ENCODE peak calls at places on chromosomes 2 and 18, in four cellular contexts. A, Q, S and E are unnamed samples.

GRCh38 chr2:223941579-223942277 is 3.4 kb downstream of the WDFY1 start:
- DNase-seq in A (no peak), Q (peak), S (peak), E (peak)

GRCh38 chr2:42752299-42752698 is 11.6 kb downstream of the OXER1 start:
- DNase-seq in Q (no peak), S (no peak), A (no peak), E (no peak)

GRCh38 chr18:37568671-37569070 is 3.1 kb upstream of the CELF4 start:
- DNase-seq in S (no peak), A (no peak), Q (no peak), E (no peak)

GRCh38 chr18:23183356-23184150 is 48.3 kb downstream of the CABLES1 start:
- DNase-seq in A (no peak), S (peak), Q (no peak), E (peak)

GRCh38 chr2:220687231-220687843 is 884.8 kb downstream of the EPHA4 start:
- DNase-seq in Q (peak), A (peak), S (no peak), E (peak)

GRCh38 chr2:18132697-18133096 is 254.2 kb downstream of the KCNS3 start:
- DNase-seq in A (no peak), S (no peak), Q (no peak), E (peak)

GRCh38 chr2:126751477-126751876 is 95.5 kb downstream of the GYPC start:
- DNase-seq in S (no peak), A (no peak), Q (no peak), E (no peak)

GRCh38 chr2:141380625-141381012 is 750.2 kb downstream of the LRP1B start:
- DNase-seq in S (no peak), A (no peak), Q (no peak), E (peak)

GRCh38 chr2:30293303-30293912 is 62.1 kb downstream of the LBH start:
- DNase-seq in A (no peak), S (peak), Q (peak), E (peak)

GRCh38 chr2:124880995-124881394 is 855.9 kb downstream of the CNTNAP5 start:
- DNase-seq in Q (no peak), A (no peak), S (no peak), E (no peak)

DNA sequence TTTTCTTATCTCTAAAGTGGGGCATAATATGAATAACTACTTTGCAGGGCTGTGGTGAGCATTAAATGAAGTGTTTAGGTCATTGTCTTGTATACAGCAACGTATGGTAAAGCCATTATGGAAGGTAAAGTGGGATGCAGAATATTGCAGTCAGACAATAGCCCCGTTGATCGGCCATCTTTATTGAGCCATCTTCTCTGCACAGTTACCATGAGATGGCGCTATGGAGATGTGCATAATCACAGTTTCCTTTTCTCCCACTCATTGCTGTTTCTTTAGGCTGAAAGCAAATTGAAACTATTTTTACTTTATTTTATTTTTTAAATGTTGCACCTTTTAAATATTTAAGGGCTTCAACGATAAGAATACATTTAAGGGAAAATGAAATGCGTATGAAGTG is 108.9 kb downstream of the THSD7B start:
- DNase-seq in S (no peak), Q (peak), A (no peak), E (no peak)
- TF ChIP-seq CTCF in S (peak), Q (no peak), A (peak), E (no peak)

GRCh38 chr18:2568129-2568528 is 3.2 kb downstream of the METTL4 start:
- DNase-seq in Q (no peak), S (no peak), A (no peak), E (no peak)

GRCh38 chr18:2568605-2569004 is 2.7 kb downstream of the METTL4 start:
- DNase-seq in A (no peak), Q (no peak), S (no peak), E (no peak)

GRCh38 chr18:2571200-2572143 is at the start of the genes METTL4 and NDC80:
- DNase-seq in Q (peak), S (peak), A (peak), E (peak)

GRCh38 chr18:2570772-2571199 is 519 bp downstream of the METTL4 start:
- DNase-seq in A (peak), S (no peak), Q (peak), E (peak)

GRCh38 chr18:2569338-2570207 is 1.7 kb downstream of the METTL4 start:
- DNase-seq in A (no peak), Q (no peak), S (no peak), E (no peak)
- H3K4me3 ChIP-seq in A (no peak), Q (peak), S (peak), E (peak)

GRCh38 chr2:240588006-240588655 is 1.6 kb downstream of the CAPN10 start:
- DNase-seq in Q (no peak), A (no peak), S (no peak), E (no peak)

GRCh38 chr2:240585101-240585500 is 1.4 kb upstream of the CAPN10 start:
- DNase-seq in S (no peak), Q (no peak), A (no peak), E (no peak)

GRCh38 chr2:240586919-240587800 is 626 bp downstream of the CAPN10 start:
- DNase-seq in S (no peak), A (no peak), Q (no peak), E (no peak)

GRCh38 chr2:240585681-240586197 is 795 bp upstream of the CAPN10 start:
- DNase-seq in S (no peak), A (no peak), Q (no peak), E (no peak)

GRCh38 chr2:240586198-240586918 is at the start of gene CAPN10:
- DNase-seq in A (peak), S (peak), Q (peak), E (peak)
- TF ChIP-seq CTCF in A (peak), S (no peak), Q (no peak), E (no peak)

DNA sequence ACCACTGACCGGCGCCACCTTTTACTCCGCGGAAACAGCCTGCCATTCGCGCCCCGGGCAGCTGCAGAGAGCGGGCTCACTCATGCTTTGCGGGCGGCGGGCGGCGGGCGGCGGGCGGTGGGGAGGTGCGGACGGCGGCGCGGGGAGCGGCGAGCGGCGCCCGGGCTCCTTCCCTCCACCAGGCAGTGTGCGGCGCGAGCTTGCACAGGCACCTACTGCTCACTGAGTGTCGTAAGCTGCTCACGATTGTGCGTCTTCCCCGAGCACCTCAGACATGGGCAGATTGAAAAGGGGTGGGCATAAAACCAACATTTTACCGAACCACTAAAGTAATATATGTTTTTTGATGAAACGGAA is at the start of gene LRRTM1:
- DNase-seq in S (no peak), Q (no peak), A (no peak), E (no peak)
- H3K4me3 ChIP-seq in S (no peak), Q (no peak), A (no peak), E (peak)

DNA sequence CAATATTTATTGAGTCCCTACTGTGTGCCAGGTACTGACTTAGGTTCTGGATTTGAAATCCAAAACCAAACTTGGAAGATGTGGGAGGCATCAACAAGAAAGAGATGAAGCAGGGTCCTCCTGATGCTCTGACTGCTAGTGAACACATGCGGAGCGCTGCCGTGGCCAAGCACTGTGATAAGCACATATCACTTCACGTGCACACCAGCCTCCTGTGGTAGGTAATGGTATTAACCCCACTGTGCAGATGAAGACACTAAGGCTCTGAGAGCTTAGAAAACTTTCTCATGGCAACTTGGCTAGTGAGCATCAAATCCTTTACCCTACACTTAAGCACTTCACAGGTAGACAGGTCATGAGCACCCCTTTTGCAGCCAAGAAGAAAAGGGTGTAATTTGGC is 216.1 kb downstream of the HAUS1 start:
- DNase-seq in S (no peak), Q (no peak), A (no peak), E (no peak)
- TF ChIP-seq CTCF in S (no peak), Q (no peak), A (no peak), E (no peak)

GRCh38 chr2:72921866-72922265 is 4.5 kb downstream of the EMX1 start:
- DNase-seq in A (no peak), Q (no peak), S (no peak), E (no peak)

GRCh38 chr2:72917875-72918660 is 749 bp downstream of the EMX1 start:
- DNase-seq in S (no peak), Q (no peak), A (no peak), E (no peak)

GRCh38 chr2:72921088-72921851 is 4.0 kb downstream of the EMX1 start:
- DNase-seq in S (no peak), A (no peak), Q (no peak), E (no peak)

GRCh38 chr2:72920317-72921087 is 3.2 kb downstream of the EMX1 start:
- DNase-seq in A (no peak), Q (no peak), S (no peak), E (peak)

GRCh38 chr2:72919414-72920316 is 2.3 kb downstream of the EMX1 start:
- DNase-seq in S (no peak), Q (no peak), A (no peak), E (no peak)
- H3K4me3 ChIP-seq in S (no peak), Q (peak), A (no peak), E (no peak)